ENCODE peak calls at places on chromosomes 1 and 21, in nine cellular contexts. One of them, this sample, is unnamed.

GRCh38 chr1:24236170-24237045 is 49.3 kb upstream of the IFNLR1 start:
- DNase-seq in lung: peak; percentile 63
- DNase-seq in HAP-1: no peak
- DNase-seq in CD4-positive, CD25-positive, alpha-beta regulatory T cell: peak; percentile 25
- DNase-seq in uterus: peak; percentile 72
- DNase-seq in lower lobe of right lung: no peak
- DNase-seq in PC-9: peak; percentile 30
- DNase-seq in body of pancreas: peak; percentile 9
- DNase-seq in breast epithelium: no peak
- DNase-seq in this sample: no peak

GRCh38 chr1:26541431-26541815 is 11.9 kb downstream of the RPS6KA1 start:
- DNase-seq in body of pancreas: no peak
- DNase-seq in breast epithelium: no peak
- DNase-seq in HAP-1: no peak
- DNase-seq in uterus: no peak
- DNase-seq in PC-9: no peak
- DNase-seq in lower lobe of right lung: no peak
- DNase-seq in lung: no peak
- DNase-seq in CD4-positive, CD25-positive, alpha-beta regulatory T cell: no peak
- DNase-seq in this sample: no peak

GRCh38 chr1:154639876-154640275 is 31.9 kb upstream of the ADAR start:
- DNase-seq in lung: no peak
- DNase-seq in uterus: no peak
- DNase-seq in body of pancreas: no peak
- DNase-seq in HAP-1: no peak
- DNase-seq in CD4-positive, CD25-positive, alpha-beta regulatory T cell: no peak
- DNase-seq in breast epithelium: no peak
- DNase-seq in PC-9: no peak
- DNase-seq in lower lobe of right lung: no peak
- DNase-seq in this sample: no peak

GRCh38 chr1:17890056-17890814 is 135.1 kb downstream of the ACTL8 start:
- DNase-seq in lung: no peak
- DNase-seq in lower lobe of right lung: no peak
- DNase-seq in body of pancreas: no peak
- DNase-seq in PC-9: no peak
- DNase-seq in uterus: no peak
- DNase-seq in breast epithelium: no peak
- DNase-seq in HAP-1: no peak
- DNase-seq in CD4-positive, CD25-positive, alpha-beta regulatory T cell: no peak
- DNase-seq in this sample: no peak

GRCh38 chr1:43634729-43635128 is 15.2 kb upstream of the KDM4A start:
- DNase-seq in body of pancreas: no peak
- DNase-seq in CD4-positive, CD25-positive, alpha-beta regulatory T cell: no peak
- DNase-seq in lung: no peak
- DNase-seq in lower lobe of right lung: no peak
- DNase-seq in uterus: no peak
- DNase-seq in PC-9: peak; percentile 18
- DNase-seq in HAP-1: no peak
- DNase-seq in breast epithelium: no peak
- DNase-seq in this sample: no peak

GRCh38 chr21:40760811-40761210 is 86.1 kb downstream of the DSCAM start:
- DNase-seq in lower lobe of right lung: no peak
- DNase-seq in breast epithelium: no peak
- DNase-seq in CD4-positive, CD25-positive, alpha-beta regulatory T cell: no peak
- DNase-seq in body of pancreas: no peak
- DNase-seq in uterus: no peak
- DNase-seq in lung: no peak
- DNase-seq in PC-9: no peak
- DNase-seq in HAP-1: no peak
- DNase-seq in this sample: no peak

GRCh38 chr1:40162791-40163441 is 1.7 kb downstream of the RLF start:
- DNase-seq in lower lobe of right lung: no peak
- DNase-seq in breast epithelium: no peak
- DNase-seq in PC-9: no peak
- DNase-seq in HAP-1: peak; percentile 13
- DNase-seq in body of pancreas: no peak
- DNase-seq in uterus: no peak
- DNase-seq in lung: no peak
- DNase-seq in CD4-positive, CD25-positive, alpha-beta regulatory T cell: no peak
- DNase-seq in this sample: no peak

GRCh38 chr1:3431686-3432085 is 22.8 kb upstream of the ARHGEF16 start:
- DNase-seq in body of pancreas: no peak
- DNase-seq in PC-9: no peak
- DNase-seq in breast epithelium: no peak
- DNase-seq in uterus: no peak
- DNase-seq in lung: no peak
- DNase-seq in HAP-1: no peak
- DNase-seq in lower lobe of right lung: no peak
- DNase-seq in CD4-positive, CD25-positive, alpha-beta regulatory T cell: no peak
- DNase-seq in this sample: no peak

GRCh38 chr1:95005584-95005983 is 67.2 kb downstream of the ALG14 start:
- DNase-seq in PC-9: no peak
- DNase-seq in lung: no peak
- DNase-seq in uterus: no peak
- DNase-seq in HAP-1: no peak
- DNase-seq in lower lobe of right lung: no peak
- DNase-seq in body of pancreas: no peak
- DNase-seq in breast epithelium: no peak
- DNase-seq in CD4-positive, CD25-positive, alpha-beta regulatory T cell: no peak
- DNase-seq in this sample: no peak

GRCh38 chr1:161855260-161855659 is 89.1 kb downstream of the ATF6 start:
- DNase-seq in uterus: no peak
- DNase-seq in lower lobe of right lung: no peak
- DNase-seq in breast epithelium: no peak
- DNase-seq in body of pancreas: no peak
- DNase-seq in PC-9: no peak
- DNase-seq in lung: no peak
- DNase-seq in CD4-positive, CD25-positive, alpha-beta regulatory T cell: no peak
- DNase-seq in HAP-1: no peak
- DNase-seq in this sample: no peak

GRCh38 chr1:230464618-230465017 is 38.5 kb upstream of the PGBD5 start:
- DNase-seq in PC-9: no peak
- DNase-seq in HAP-1: no peak
- DNase-seq in lung: no peak
- DNase-seq in lower lobe of right lung: no peak
- DNase-seq in CD4-positive, CD25-positive, alpha-beta regulatory T cell: no peak
- DNase-seq in body of pancreas: peak; percentile 29
- DNase-seq in breast epithelium: no peak
- DNase-seq in uterus: no peak
- DNase-seq in this sample: no peak

GRCh38 chr1:25821630-25822091 is 1.9 kb downstream of the MTFR1L start:
- DNase-seq in lower lobe of right lung: no peak
- DNase-seq in PC-9: no peak
- DNase-seq in breast epithelium: no peak
- DNase-seq in body of pancreas: peak; percentile 75
- DNase-seq in HAP-1: no peak
- DNase-seq in uterus: peak; percentile 25
- DNase-seq in lung: no peak
- DNase-seq in CD4-positive, CD25-positive, alpha-beta regulatory T cell: no peak
- DNase-seq in this sample: no peak

GRCh38 chr1:119862276-119862675 is 34.0 kb downstream of the ADAM30 start:
- DNase-seq in HAP-1: no peak
- DNase-seq in CD4-positive, CD25-positive, alpha-beta regulatory T cell: no peak
- DNase-seq in breast epithelium: no peak
- DNase-seq in lung: no peak
- DNase-seq in body of pancreas: no peak
- DNase-seq in PC-9: no peak
- DNase-seq in lower lobe of right lung: no peak
- DNase-seq in uterus: no peak
- DNase-seq in this sample: no peak

GRCh38 chr1:116826818-116827606 is 72.8 kb downstream of the CD2 start:
- DNase-seq in breast epithelium: no peak
- DNase-seq in CD4-positive, CD25-positive, alpha-beta regulatory T cell: peak; percentile 83
- DNase-seq in PC-9: peak; percentile 29
- DNase-seq in HAP-1: no peak
- DNase-seq in uterus: no peak
- DNase-seq in body of pancreas: no peak
- DNase-seq in lower lobe of right lung: no peak
- DNase-seq in lung: no peak
- DNase-seq in this sample: no peak

GRCh38 chr1:10421637-10422036 is 8.6 kb upstream of the CENPS start:
- DNase-seq in PC-9: no peak
- DNase-seq in HAP-1: no peak
- DNase-seq in lower lobe of right lung: no peak
- DNase-seq in uterus: no peak
- DNase-seq in breast epithelium: no peak
- DNase-seq in lung: no peak
- DNase-seq in CD4-positive, CD25-positive, alpha-beta regulatory T cell: no peak
- DNase-seq in body of pancreas: no peak
- DNase-seq in this sample: no peak

DNA sequence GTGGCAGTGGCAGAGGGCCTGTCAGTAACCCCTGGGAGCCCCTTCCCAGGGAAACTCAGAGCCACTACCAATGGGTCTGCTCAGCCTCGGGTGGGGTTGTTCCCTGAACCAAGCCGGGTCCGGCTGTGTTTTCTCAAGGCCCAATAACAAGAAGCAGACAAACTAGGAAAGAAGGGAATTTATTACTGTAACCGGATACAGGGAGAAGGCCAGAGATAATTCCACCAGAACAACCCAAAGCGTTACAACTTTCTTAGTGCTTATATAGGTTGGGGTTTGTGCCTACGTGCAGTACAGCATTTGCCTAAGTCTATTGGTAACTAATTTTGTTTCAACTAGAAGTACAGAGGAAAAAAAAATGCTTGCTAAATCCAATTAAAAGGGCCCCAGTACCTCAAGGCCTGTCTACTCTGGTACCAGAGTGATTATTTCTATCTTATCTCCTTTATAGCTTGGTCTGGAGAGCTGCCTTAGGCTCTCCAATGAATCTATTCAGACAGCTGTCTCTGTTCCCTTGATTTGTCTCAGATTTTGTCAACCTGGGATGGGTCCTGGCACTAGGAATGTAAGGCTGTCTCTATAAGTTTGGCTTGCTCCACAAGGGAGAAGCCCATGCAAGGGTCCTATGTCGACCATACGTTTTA is 57.3 kb upstream of the CCDC190 start:
- DNase-seq in uterus: no peak
- DNase-seq in lower lobe of right lung: no peak
- DNase-seq in HAP-1: no peak
- DNase-seq in body of pancreas: no peak
- DNase-seq in CD4-positive, CD25-positive, alpha-beta regulatory T cell: no peak
- DNase-seq in PC-9: no peak
- DNase-seq in breast epithelium: no peak
- DNase-seq in lung: no peak
- DNase-seq in this sample: no peak
- H3K9me3 ChIP-seq in uterus: no peaks in the 10 kb centered on the region
- H3K9me3 ChIP-seq in lower lobe of right lung: no peaks in the 10 kb centered on the region
- H3K9me3 ChIP-seq in HAP-1: no peaks in the 10 kb centered on the region
- H3K9me3 ChIP-seq in body of pancreas: no peaks in the 10 kb centered on the region
- H3K9me3 ChIP-seq in CD4-positive, CD25-positive, alpha-beta regulatory T cell: no peaks in the 10 kb centered on the region
- H3K9me3 ChIP-seq in PC-9: no peaks in the 10 kb centered on the region
- H3K9me3 ChIP-seq in breast epithelium: no peaks in the 10 kb centered on the region
- H3K9me3 ChIP-seq in lung: peaks cover 2% of the 10 kb centered on the region
- H3K9me3 ChIP-seq in this sample: no peaks in the 10 kb centered on the region

GRCh38 chr1:21929951-21930615 is 7.0 kb downstream of the HSPG2 start:
- DNase-seq in lung: no peak
- DNase-seq in CD4-positive, CD25-positive, alpha-beta regulatory T cell: no peak
- DNase-seq in breast epithelium: no peak
- DNase-seq in HAP-1: no peak
- DNase-seq in uterus: peak; percentile 63
- DNase-seq in body of pancreas: no peak
- DNase-seq in PC-9: no peak
- DNase-seq in lower lobe of right lung: no peak
- DNase-seq in this sample: no peak
- H3K27me3 ChIP-seq in lung: no peaks in the 10 kb centered on the region
- H3K27me3 ChIP-seq in CD4-positive, CD25-positive, alpha-beta regulatory T cell: no peaks in the 10 kb centered on the region
- H3K27me3 ChIP-seq in breast epithelium: no peaks in the 10 kb centered on the region
- H3K27me3 ChIP-seq in HAP-1: no peaks in the 10 kb centered on the region
- H3K27me3 ChIP-seq in uterus: no peaks in the 10 kb centered on the region
- H3K27me3 ChIP-seq in body of pancreas: no peaks in the 10 kb centered on the region
- H3K27me3 ChIP-seq in PC-9: no peaks in the 10 kb centered on the region
- H3K27me3 ChIP-seq in lower lobe of right lung: no peaks in the 10 kb centered on the region
- H3K27me3 ChIP-seq in this sample: no peaks in the 10 kb centered on the region

DNA sequence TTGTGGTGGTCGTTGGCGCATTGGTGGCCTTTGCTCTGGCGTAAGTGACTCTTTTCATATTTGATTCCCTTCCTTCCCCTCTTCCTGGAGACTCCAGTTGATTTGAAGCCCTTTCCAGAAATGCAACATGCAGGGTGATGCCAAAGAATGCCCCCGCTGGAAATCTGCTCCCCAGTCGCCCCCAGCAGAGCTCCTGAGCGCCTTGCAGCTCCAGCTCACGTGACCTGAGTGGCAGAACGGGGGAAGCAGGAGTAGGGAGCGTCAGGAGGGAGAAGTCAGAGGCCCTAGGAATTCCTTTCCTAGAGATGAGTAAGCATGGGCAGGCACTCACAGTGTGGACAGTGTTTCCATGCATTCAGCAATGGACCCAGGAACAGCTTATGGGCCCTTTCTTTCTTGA is 255.9 kb downstream of the CACNA1E start:
- DNase-seq in CD4-positive, CD25-positive, alpha-beta regulatory T cell: no peak
- DNase-seq in HAP-1: no peak
- DNase-seq in body of pancreas: no peak
- DNase-seq in uterus: no peak
- DNase-seq in PC-9: no peak
- DNase-seq in lung: no peak
- DNase-seq in breast epithelium: no peak
- DNase-seq in lower lobe of right lung: no peak
- DNase-seq in this sample: no peak
- H3K4me3 ChIP-seq in CD4-positive, CD25-positive, alpha-beta regulatory T cell: no peak overlapping the region
- H3K4me3 ChIP-seq in HAP-1: no peak overlapping the region
- H3K4me3 ChIP-seq in body of pancreas: no peak overlapping the region
- H3K4me3 ChIP-seq in uterus: no peak overlapping the region
- H3K4me3 ChIP-seq in PC-9: no peak overlapping the region
- H3K4me3 ChIP-seq in lung: no peak overlapping the region
- H3K4me3 ChIP-seq in breast epithelium: no peak overlapping the region
- H3K4me3 ChIP-seq in lower lobe of right lung: no peak overlapping the region
- H3K4me3 ChIP-seq in this sample: no peak overlapping the region

GRCh38 chr21:9759972-9760371 is 761.4 kb upstream of the TPTE start:
- DNase-seq in CD4-positive, CD25-positive, alpha-beta regulatory T cell: no peak
- DNase-seq in lower lobe of right lung: no peak
- DNase-seq in PC-9: no peak
- DNase-seq in uterus: no peak
- DNase-seq in body of pancreas: no peak
- DNase-seq in lung: no peak
- DNase-seq in breast epithelium: no peak
- DNase-seq in HAP-1: no peak
- DNase-seq in this sample: no peak
- H3K9me3 ChIP-seq in CD4-positive, CD25-positive, alpha-beta regulatory T cell: peaks cover 19% of the 10 kb centered on the region
- H3K9me3 ChIP-seq in lower lobe of right lung: peaks cover 11% of the 10 kb centered on the region
- H3K9me3 ChIP-seq in PC-9: no peaks in the 10 kb centered on the region
- H3K9me3 ChIP-seq in uterus: no peaks in the 10 kb centered on the region
- H3K9me3 ChIP-seq in body of pancreas: no peaks in the 10 kb centered on the region
- H3K9me3 ChIP-seq in lung: peaks cover 6% of the 10 kb centered on the region
- H3K9me3 ChIP-seq in breast epithelium: peaks cover 9% of the 10 kb centered on the region
- H3K9me3 ChIP-seq in HAP-1: peaks cover 41% of the 10 kb centered on the region
- H3K9me3 ChIP-seq in this sample: peaks cover 10% of the 10 kb centered on the region

This sample was measured in CD8-positive, alpha-beta T cell.